ENCODE peak calls at places on chromosomes 2 and 18, in five cellular contexts. A, H, B, K and Z are unnamed samples. For H3K36me3, the result is how much of the 10 kb centered on the place peaks cover.

GRCh38 chr2:170848587-170848986 is 31.9 kb downstream of the GAD1 start:
- DNase-seq in A (no peak), H (no peak), K (no peak), B (peak), Z (no peak)

GRCh38 chr18:3088044-3088443 is 75.1 kb upstream of the LPIN2 start:
- DNase-seq in A (no peak), H (no peak), B (no peak), K (no peak), Z (no peak)

GRCh38 chr18:55695091-55695490 is 107.1 kb upstream of the TCF4 start:
- DNase-seq in B (no peak), K (no peak), A (no peak), H (no peak), Z (no peak)

GRCh38 chr18:75475228-75475627 is 47.7 kb upstream of the SMIM21 start:
- DNase-seq in B (peak), K (no peak), H (no peak), A (no peak), Z (no peak)

GRCh38 chr2:1010373-1011017 is 59.8 kb downstream of the SNTG2 start:
- DNase-seq in B (no peak), A (no peak), H (no peak), K (no peak), Z (no peak)

GRCh38 chr2:12389354-12390045 is 327.2 kb upstream of the TRIB2 start:
- DNase-seq in K (no peak), A (no peak), H (no peak), B (no peak), Z (no peak)

GRCh38 chr2:224910535-224910934 is 131.7 kb downstream of the DOCK10 start:
- DNase-seq in B (no peak), H (no peak), K (no peak), A (no peak), Z (no peak)

GRCh38 chr18:36798738-36799473 is 29.9 kb downstream of the TPGS2 start:
- DNase-seq in K (no peak), A (no peak), B (no peak), H (no peak), Z (no peak)

GRCh38 chr2:85755122-85756027 is 1.6 kb downstream of the ATOH8 start:
- DNase-seq in K (no peak), A (no peak), B (no peak), H (no peak), Z (no peak)

GRCh38 chr2:46434851-46435273 is 44.5 kb upstream of the TMEM247 start:
- DNase-seq in H (no peak), K (no peak), A (no peak), B (peak), Z (no peak)

GRCh38 chr2:160920791-160921303 is 239.4 kb upstream of the TANK start:
- DNase-seq in K (no peak), B (peak), A (no peak), H (no peak), Z (no peak)

GRCh38 chr18:66439207-66439606 is 164.7 kb downstream of the CDH19 start:
- DNase-seq in H (no peak), B (no peak), K (no peak), A (no peak), Z (no peak)

GRCh38 chr2:159196393-159196925 is 90.0 kb downstream of the WDSUB1 start:
- DNase-seq in B (no peak), K (no peak), A (no peak), H (no peak), Z (no peak)

GRCh38 chr18:69998523-69998987 is 50.9 kb upstream of the CD226 start:
- DNase-seq in K (no peak), H (no peak), B (no peak), A (no peak), Z (no peak)

GRCh38 chr2:186195726-186196125 is 290.3 kb upstream of the ZC3H15 start:
- DNase-seq in K (no peak), A (no peak), B (no peak), H (no peak), Z (no peak)

GRCh38 chr18:63346031-63346430 is 21.0 kb downstream of the KDSR start:
- DNase-seq in K (no peak), H (no peak), B (peak), A (no peak), Z (no peak)

GRCh38 chr18:48918660-48919415 is 31.9 kb downstream of the SMAD7 start:
- DNase-seq in B (no peak), K (no peak), A (no peak), H (no peak), Z (no peak)

GRCh38 chr2:12728221-12728777 is 11.6 kb downstream of the TRIB2 start:
- DNase-seq in K (peak), H (peak), A (no peak), B (no peak), Z (no peak)

GRCh38 chr2:215060851-215061541 is 77.4 kb downstream of the ABCA12 start:
- DNase-seq in A (no peak), B (no peak), H (no peak), K (no peak), Z (no peak)

GRCh38 chr2:237214281-237214680 is 128.6 kb downstream of the COPS8 start:
- DNase-seq in K (no peak), B (no peak), A (no peak), H (no peak), Z (no peak)

GRCh38 chr2:75515584-75516368 is 45.0 kb downstream of the EVA1A start:
- DNase-seq in H (no peak), B (no peak), K (no peak), A (no peak), Z (no peak)

GRCh38 chr18:13573750-13574149 is 152.6 kb downstream of the FAM210A start:
- DNase-seq in B (no peak), H (no peak), A (no peak), K (no peak), Z (no peak)

GRCh38 chr18:46333371-46334199 is 229.4 kb downstream of the HAUS1 start:
- DNase-seq in A (no peak), H (no peak), K (no peak), B (peak), Z (no peak)

GRCh38 chr2:222483513-222484039 is 59.2 kb downstream of the SGPP2 start:
- DNase-seq in H (no peak), B (no peak), K (no peak), A (no peak), Z (no peak)

GRCh38 chr2:95041824-95042442 is 16.4 kb downstream of the MAL start:
- DNase-seq in A (no peak), H (no peak), K (no peak), B (no peak), Z (no peak)
- H3K27ac ChIP-seq in A (peak), H (no peak), K (no peak), B (no peak), Z (no peak)

GRCh38 chr2:70685771-70686171 is 82.2 kb downstream of the ADD2 start:
- DNase-seq in K (no peak), A (peak), H (no peak), B (no peak), Z (no peak)
- H3K36me3 ChIP-seq in K (under half), A (under half), H (under half), B (under half), Z (under half)

GRCh38 chr2:217563565-217563964 is 439.2 kb downstream of the TNS1 start:
- DNase-seq in H (no peak), B (no peak), A (no peak), K (no peak), Z (no peak)

GRCh38 chr2:217573565-217573964 is 429.2 kb downstream of the TNS1 start:
- DNase-seq in A (no peak), H (no peak), K (no peak), B (no peak), Z (no peak)

GRCh38 chr2:217563081-217563480 is 439.7 kb downstream of the TNS1 start:
- DNase-seq in B (no peak), H (no peak), A (no peak), K (no peak), Z (no peak)

GRCh38 chr2:217570394-217570793 is 432.4 kb downstream of the TNS1 start:
- DNase-seq in K (no peak), H (no peak), A (no peak), B (no peak), Z (no peak)

DNA sequence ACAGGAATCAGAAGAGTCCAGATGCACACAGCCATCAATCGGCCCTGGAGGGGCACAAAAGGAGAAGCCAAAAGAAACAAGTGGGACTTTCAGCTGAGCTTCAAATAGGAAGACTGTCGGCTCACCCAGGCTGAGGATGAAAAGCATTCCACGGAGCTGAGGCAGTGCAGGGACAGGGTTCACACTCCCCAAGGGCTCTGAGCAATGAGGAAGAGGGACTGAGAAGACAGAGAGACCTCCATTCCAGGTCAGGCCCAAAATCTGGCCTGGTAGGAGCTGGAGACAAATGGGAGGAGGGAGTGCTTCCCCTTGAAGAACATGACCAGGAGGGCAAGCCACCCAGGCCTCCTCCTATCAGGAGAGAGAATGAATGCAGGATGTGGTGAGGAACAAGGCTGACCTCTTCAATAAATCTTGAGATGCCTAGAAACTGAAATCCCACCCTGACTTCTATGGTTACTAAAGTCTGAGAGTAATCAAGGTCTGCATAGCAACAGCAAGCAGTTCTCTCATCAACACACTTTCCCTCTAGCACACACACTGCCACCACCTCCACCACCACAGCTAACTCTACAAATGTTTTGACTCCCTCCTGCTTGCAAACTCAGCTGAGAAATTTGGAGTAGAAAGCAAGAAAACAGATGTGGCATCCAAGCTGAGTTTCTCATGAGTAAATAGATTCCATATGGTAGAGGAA is 434.4 kb downstream of the TNS1 start:
- DNase-seq in A (no peak), B (no peak), K (no peak), H (no peak), Z (no peak)
- H3K27ac ChIP-seq in A (no peak), B (no peak), K (no peak), H (no peak), Z (no peak)

DNA sequence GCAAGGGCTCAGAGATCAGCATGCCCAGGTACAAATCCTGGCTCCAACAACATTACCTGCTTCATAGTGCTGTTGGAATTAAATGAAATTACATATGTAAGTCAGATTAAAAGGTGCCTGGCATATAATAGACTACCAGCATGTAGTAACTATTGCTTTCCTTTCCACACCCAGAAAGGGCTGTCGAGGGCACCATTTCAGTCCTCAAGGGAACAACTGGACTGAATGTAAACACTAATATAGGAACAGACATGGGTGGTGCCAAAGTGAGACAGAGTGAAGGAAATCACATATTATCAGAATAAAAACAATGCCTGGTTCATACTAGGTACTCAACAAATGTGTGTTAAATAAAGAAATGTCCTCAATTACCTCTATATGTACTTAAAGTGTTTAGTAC is 43.3 kb downstream of the FAP start:
- DNase-seq in K (no peak), B (no peak), A (no peak), H (no peak), Z (no peak)
- H3K36me3 ChIP-seq in K (under half), B (under half), A (under half), H (under half), Z (under half)